ENCODE peak calls at places on chromosomes 2 and 18, in four cellular contexts. M is HepG2, Z is K562, H is GM12878. R is an unnamed sample.

GRCh38 chr2:47267389-47268086 is 112.4 kb upstream of the STPG4 start:
- DNase-seq in M (peak; percentile 50), Z (no peak), H (no peak), R (no peak)

GRCh38 chr2:7860693-7861092 is 821.2 kb upstream of the ID2 start:
- DNase-seq in M (no peak), Z (no peak), H (no peak), R (no peak)

GRCh38 chr18:12477606-12478005 is 69.9 kb downstream of the PRELID3A start:
- DNase-seq in M (no peak), Z (no peak), H (no peak), R (no peak)

GRCh38 chr2:230319211-230319862 is 7.7 kb upstream of the SP140L start:
- DNase-seq in M (no peak), Z (no peak), H (peak; percentile 60), R (no peak)

GRCh38 chr2:188751786-188752185 is 222.4 kb upstream of the COL3A1 start:
- DNase-seq in M (no peak), Z (no peak), H (no peak), R (no peak)

GRCh38 chr2:189633392-189633811 is 27.9 kb upstream of the ASNSD1 start:
- DNase-seq in M (no peak), Z (no peak), H (no peak), R (no peak)

GRCh38 chr2:120890566-120891360 is 155.1 kb downstream of the GLI2 start:
- DNase-seq in M (no peak), Z (no peak), H (no peak), R (no peak)

GRCh38 chr2:72112981-72113846 is 34.4 kb downstream of the CYP26B1 start:
- DNase-seq in M (no peak), Z (no peak), H (no peak), R (no peak)

GRCh38 chr2:55581875-55582547 is 35.4 kb downstream of the PPP4R3B start:
- DNase-seq in M (no peak), Z (no peak), H (no peak), R (no peak)

GRCh38 chr2:180695570-180695969 is 284.8 kb upstream of the UBE2E3 start:
- DNase-seq in M (no peak), Z (no peak), H (no peak), R (no peak)

GRCh38 chr18:78911751-78912283 is 67.8 kb upstream of the SALL3 start:
- DNase-seq in M (no peak), Z (no peak), H (no peak), R (no peak)

GRCh38 chr2:45782968-45783367 is 131.5 kb downstream of the PRKCE start:
- DNase-seq in M (no peak), Z (no peak), H (no peak), R (no peak)

GRCh38 chr2:211534655-211535054 is 978.3 kb downstream of the CPS1 start:
- DNase-seq in M (no peak), Z (no peak), H (no peak), R (no peak)

GRCh38 chr18:62865498-62865897 is 150.2 kb downstream of the PHLPP1 start:
- DNase-seq in M (no peak), Z (no peak), H (no peak), R (no peak)

GRCh38 chr2:109470121-109470921 is 143.4 kb downstream of the SEPTIN10 start:
- DNase-seq in M (no peak), Z (no peak), H (no peak), R (no peak)

GRCh38 chr2:110105608-110106467 is 9.8 kb downstream of the MALL start:
- DNase-seq in M (peak; percentile 45), Z (no peak), H (no peak), R (peak; percentile 20)

GRCh38 chr2:102621630-102622029 is 2.3 kb downstream of the SLC9A2 start:
- DNase-seq in M (no peak), Z (no peak), H (no peak), R (no peak)

DNA sequence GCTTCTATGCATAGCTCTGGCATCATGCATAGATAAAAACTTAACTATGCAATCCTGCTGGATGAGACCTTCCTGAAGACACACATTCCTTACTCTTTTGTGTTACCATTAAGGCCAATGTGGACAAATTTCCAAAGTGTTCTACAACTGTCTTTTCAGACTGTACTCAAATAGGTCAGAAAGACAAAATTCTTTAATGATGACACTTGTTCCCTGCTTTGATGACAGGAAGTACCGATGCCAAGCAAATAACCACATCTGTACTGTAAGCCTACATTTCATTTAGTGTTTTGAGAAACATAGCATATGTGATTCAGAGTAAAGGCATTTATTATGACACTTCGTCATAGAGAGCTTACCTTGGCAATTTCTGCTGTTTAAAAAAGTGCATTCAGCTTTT is 55.0 kb downstream of the PMAIP1 start:
- DNase-seq in M (peak; percentile 15), Z (no peak), H (no peak), R (no peak)
- TF ChIP-seq BHLHE40 in M (no peak), Z (no peak), H (no peak), R (no peak)

GRCh38 chr2:15764683-15765011 is 173.0 kb downstream of the DDX1 start:
- DNase-seq in M (no peak), Z (no peak), H (no peak), R (no peak)

GRCh38 chr2:15763822-15764682 is 172.4 kb downstream of the DDX1 start:
- DNase-seq in M (no peak), Z (no peak), H (no peak), R (no peak)

GRCh38 chr2:15762449-15762848 is 170.8 kb downstream of the DDX1 start:
- DNase-seq in M (no peak), Z (no peak), H (no peak), R (no peak)

GRCh38 chr2:15761910-15762309 is 170.2 kb downstream of the DDX1 start:
- DNase-seq in M (no peak), Z (no peak), H (no peak), R (no peak)

GRCh38 chr2:15763106-15763821 is 171.6 kb downstream of the DDX1 start:
- DNase-seq in M (no peak), Z (no peak), H (no peak), R (no peak)
- TF ChIP-seq FOXM1 in M (no peak), Z (no peak), H (no peak), R (no peak)

GRCh38 chr18:58991127-58991798 is 126.6 kb downstream of the ZNF532 start:
- DNase-seq in M (no peak), Z (no peak), H (peak; percentile 76), R (no peak)

GRCh38 chr18:58995663-58996062 is 131.0 kb downstream of the ZNF532 start:
- DNase-seq in M (no peak), Z (no peak), H (no peak), R (no peak)

GRCh38 chr18:58992301-58993231 is 127.9 kb downstream of the ZNF532 start:
- DNase-seq in M (no peak), Z (no peak), H (no peak), R (no peak)

GRCh38 chr18:58990720-58991119 is 126.0 kb downstream of the ZNF532 start:
- DNase-seq in M (no peak), Z (no peak), H (no peak), R (no peak)

DNA sequence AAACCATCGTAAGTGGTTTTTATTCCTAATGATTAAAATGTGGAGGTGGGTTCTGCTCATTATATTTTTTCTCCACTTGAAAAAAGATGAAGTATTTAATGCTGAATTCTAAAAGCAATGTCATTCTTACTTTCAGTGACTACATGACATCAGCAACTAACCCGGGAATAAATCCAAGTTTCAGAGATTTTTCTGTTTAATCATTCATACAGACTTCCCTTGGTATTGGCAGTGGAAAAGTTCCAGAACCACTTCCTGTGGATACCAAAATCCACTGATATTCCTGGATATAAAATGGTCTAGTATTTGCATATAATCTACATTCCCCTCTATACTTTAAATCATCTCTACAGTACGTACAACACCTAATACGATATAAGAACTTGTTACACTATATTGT is 128.6 kb downstream of the ZNF532 start:
- DNase-seq in M (no peak), Z (no peak), H (no peak), R (no peak)
- TF ChIP-seq BHLHE40 in M (no peak), Z (no peak), H (no peak), R (no peak)

DNA sequence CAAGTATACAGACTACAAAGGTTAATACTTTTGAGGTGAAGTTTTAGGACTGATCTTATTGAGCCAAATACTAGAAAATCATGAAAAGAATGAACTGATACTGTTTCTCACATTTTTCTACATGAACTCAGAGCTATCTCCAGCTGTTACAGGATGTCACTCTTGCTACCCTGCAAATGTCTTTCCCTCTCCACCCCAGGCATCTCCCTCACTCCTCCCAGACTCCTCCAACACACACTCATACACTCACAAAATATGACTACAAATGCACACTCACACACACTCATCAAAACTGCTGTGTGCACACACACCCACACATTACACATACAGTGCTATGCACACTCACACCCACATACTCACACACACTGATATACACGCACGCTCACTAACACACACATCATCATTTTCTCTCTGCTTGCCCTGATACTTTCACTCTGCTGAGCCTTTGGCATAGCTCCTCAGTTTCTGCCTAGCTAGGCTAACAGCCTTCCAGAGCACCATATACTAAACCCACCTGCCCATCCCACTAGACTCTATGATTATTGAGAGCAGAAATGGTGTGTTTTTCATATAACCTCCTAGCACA is 273.3 kb downstream of the CD226 start:
- DNase-seq in M (no peak), Z (no peak), H (no peak), R (no peak)
- TF ChIP-seq FOXM1 in M (no peak), Z (no peak), H (no peak), R (no peak)

GRCh38 chr18:46702399-46702798 is 45.4 kb upstream of the LOXHD1 start:
- DNase-seq in M (no peak), Z (no peak), H (no peak), R (no peak)
- TF ChIP-seq BHLHE40 in M (no peak), Z (no peak), H (no peak), R (no peak)

GRCh38 chr2:441258-442023 is 153.6 kb upstream of the ALKAL2 start:
- DNase-seq in M (no peak), Z (no peak), H (no peak), R (no peak)
- TF ChIP-seq FOXM1 in M (no peak), Z (no peak), H (no peak), R (no peak)

DNA sequence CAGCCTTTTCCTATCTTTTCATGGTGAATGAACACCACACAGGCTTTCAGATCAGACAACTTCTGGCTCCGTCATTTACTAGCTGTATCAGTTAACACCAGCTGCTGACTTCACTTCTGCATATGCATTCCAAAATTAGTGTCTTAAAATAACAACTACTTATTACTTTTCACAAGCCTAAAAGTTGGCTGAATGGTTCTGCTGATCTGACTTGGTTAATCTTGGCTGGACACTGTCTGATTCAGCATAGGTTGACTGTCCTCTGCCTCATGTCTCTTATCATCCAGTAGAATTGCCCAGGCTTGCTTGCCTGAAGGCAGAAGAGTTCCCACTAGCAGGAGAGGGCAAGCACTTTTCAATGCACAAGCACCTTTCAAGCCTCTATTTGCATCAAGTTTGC is 72.7 kb downstream of the MARCHF4 start:
- DNase-seq in M (no peak), Z (no peak), H (no peak), R (no peak)
- TF ChIP-seq BHLHE40 in M (no peak), Z (no peak), H (no peak), R (no peak)